ENCODE peak calls at places on chromosomes 12 and 14, in seven cellular contexts. One of them, this sample, is unnamed.

GRCh38 chr14:23876160-23876750 is 77.3 kb upstream of the DHRS4 start:
- DNase-seq in heart right ventricle: no peak
- DNase-seq in AG09309: no peak
- DNase-seq in Calu3: no peak
- DNase-seq in cardiac muscle cell: no peak
- DNase-seq in WERI-Rb-1: no peak
- DNase-seq in lung: no peak
- DNase-seq in this sample: no peak

GRCh38 chr12:47491516-47491915 is 214.3 kb downstream of the RPAP3 start:
- DNase-seq in heart right ventricle: no peak
- DNase-seq in AG09309: no peak
- DNase-seq in Calu3: no peak
- DNase-seq in cardiac muscle cell: no peak
- DNase-seq in WERI-Rb-1: no peak
- DNase-seq in lung: no peak
- DNase-seq in this sample: no peak

GRCh38 chr12:109833307-109834189 is at the start of gene TRPV4:
- DNase-seq in heart right ventricle: peak
- DNase-seq in AG09309: no peak
- DNase-seq in Calu3: peak
- DNase-seq in cardiac muscle cell: peak
- DNase-seq in WERI-Rb-1: no peak
- DNase-seq in lung: no peak
- DNase-seq in this sample: peak

GRCh38 chr12:108054496-108054895 is 74.6 kb upstream of the WSCD2 start:
- DNase-seq in heart right ventricle: no peak
- DNase-seq in AG09309: no peak
- DNase-seq in Calu3: no peak
- DNase-seq in cardiac muscle cell: no peak
- DNase-seq in WERI-Rb-1: no peak
- DNase-seq in lung: no peak
- DNase-seq in this sample: no peak

GRCh38 chr12:1914116-1914911 is 4.1 kb downstream of the CACNA2D4 start:
- DNase-seq in heart right ventricle: no peak
- DNase-seq in AG09309: no peak
- DNase-seq in Calu3: no peak
- DNase-seq in cardiac muscle cell: no peak
- DNase-seq in WERI-Rb-1: no peak
- DNase-seq in lung: no peak
- DNase-seq in this sample: no peak

GRCh38 chr14:52402812-52403526 is 88.9 kb downstream of the PTGER2 start:
- DNase-seq in heart right ventricle: no peak
- DNase-seq in AG09309: no peak
- DNase-seq in Calu3: no peak
- DNase-seq in cardiac muscle cell: no peak
- DNase-seq in WERI-Rb-1: no peak
- DNase-seq in lung: no peak
- DNase-seq in this sample: peak

GRCh38 chr12:20189767-20190166 is 178.6 kb upstream of the PDE3A start:
- DNase-seq in heart right ventricle: no peak
- DNase-seq in AG09309: no peak
- DNase-seq in Calu3: no peak
- DNase-seq in cardiac muscle cell: peak
- DNase-seq in WERI-Rb-1: peak
- DNase-seq in lung: no peak
- DNase-seq in this sample: no peak

GRCh38 chr14:21965042-21965441 is 291.4 kb upstream of the OR4E1 start:
- DNase-seq in heart right ventricle: no peak
- DNase-seq in AG09309: no peak
- DNase-seq in Calu3: no peak
- DNase-seq in cardiac muscle cell: no peak
- DNase-seq in WERI-Rb-1: no peak
- DNase-seq in lung: no peak
- DNase-seq in this sample: no peak

GRCh38 chr12:53725824-53726223 is 1.4 kb downstream of the CALCOCO1 start:
- DNase-seq in heart right ventricle: no peak
- DNase-seq in AG09309: no peak
- DNase-seq in Calu3: no peak
- DNase-seq in cardiac muscle cell: no peak
- DNase-seq in WERI-Rb-1: no peak
- DNase-seq in lung: no peak
- DNase-seq in this sample: no peak

GRCh38 chr14:39467889-39468524 is 35.8 kb upstream of the FBXO33 start:
- DNase-seq in heart right ventricle: no peak
- DNase-seq in AG09309: peak
- DNase-seq in Calu3: peak
- DNase-seq in cardiac muscle cell: peak
- DNase-seq in WERI-Rb-1: peak
- DNase-seq in lung: no peak
- DNase-seq in this sample: peak

GRCh38 chr12:63919758-63920157 is 75.3 kb downstream of the SRGAP1 start:
- DNase-seq in heart right ventricle: no peak
- DNase-seq in AG09309: no peak
- DNase-seq in Calu3: no peak
- DNase-seq in cardiac muscle cell: no peak
- DNase-seq in WERI-Rb-1: no peak
- DNase-seq in lung: no peak
- DNase-seq in this sample: peak

GRCh38 chr12:9135903-9136310 is 20.2 kb upstream of the A2M start:
- DNase-seq in heart right ventricle: no peak
- DNase-seq in AG09309: no peak
- DNase-seq in Calu3: no peak
- DNase-seq in cardiac muscle cell: no peak
- DNase-seq in WERI-Rb-1: no peak
- DNase-seq in lung: no peak
- DNase-seq in this sample: no peak

GRCh38 chr12:87866602-87867292 is 162.5 kb downstream of the C12orf50 start:
- DNase-seq in heart right ventricle: no peak
- DNase-seq in AG09309: no peak
- DNase-seq in Calu3: peak
- DNase-seq in cardiac muscle cell: no peak
- DNase-seq in WERI-Rb-1: no peak
- DNase-seq in lung: no peak
- DNase-seq in this sample: peak

GRCh38 chr14:79855789-79856188 is 355.5 kb downstream of the DIO2 start:
- DNase-seq in heart right ventricle: no peak
- DNase-seq in AG09309: no peak
- DNase-seq in Calu3: no peak
- DNase-seq in cardiac muscle cell: no peak
- DNase-seq in WERI-Rb-1: no peak
- DNase-seq in lung: no peak
- DNase-seq in this sample: peak

GRCh38 chr12:64890873-64891468 is 66.5 kb downstream of the TBC1D30 start:
- DNase-seq in heart right ventricle: no peak
- DNase-seq in AG09309: peak
- DNase-seq in Calu3: peak
- DNase-seq in cardiac muscle cell: peak
- DNase-seq in WERI-Rb-1: no peak
- DNase-seq in lung: no peak
- DNase-seq in this sample: peak

GRCh38 chr12:31582155-31582554 is 8.8 kb downstream of the DENND5B start:
- DNase-seq in heart right ventricle: no peak
- DNase-seq in AG09309: no peak
- DNase-seq in Calu3: no peak
- DNase-seq in cardiac muscle cell: no peak
- DNase-seq in WERI-Rb-1: no peak
- DNase-seq in lung: no peak
- DNase-seq in this sample: peak

GRCh38 chr12:131333621-131334440 is 377.1 kb upstream of the SFSWAP start:
- DNase-seq in heart right ventricle: no peak
- DNase-seq in AG09309: no peak
- DNase-seq in Calu3: no peak
- DNase-seq in cardiac muscle cell: no peak
- DNase-seq in WERI-Rb-1: no peak
- DNase-seq in lung: no peak
- DNase-seq in this sample: no peak

GRCh38 chr12:116539361-116539771 is 19.8 kb upstream of the MAP1LC3B2 start:
- DNase-seq in heart right ventricle: no peak
- DNase-seq in AG09309: no peak
- DNase-seq in Calu3: no peak
- DNase-seq in cardiac muscle cell: no peak
- DNase-seq in WERI-Rb-1: no peak
- DNase-seq in lung: no peak
- DNase-seq in this sample: no peak

GRCh38 chr12:108568653-108569154 is 6.3 kb downstream of the ISCU start:
- DNase-seq in heart right ventricle: no peak
- DNase-seq in AG09309: no peak
- DNase-seq in Calu3: no peak
- DNase-seq in cardiac muscle cell: no peak
- DNase-seq in WERI-Rb-1: no peak
- DNase-seq in lung: no peak
- DNase-seq in this sample: peak

GRCh38 chr12:19398376-19399363 is 40.6 kb upstream of the AEBP2 start:
- DNase-seq in heart right ventricle: no peak
- DNase-seq in AG09309: no peak
- DNase-seq in Calu3: no peak
- DNase-seq in cardiac muscle cell: no peak
- DNase-seq in WERI-Rb-1: no peak
- DNase-seq in lung: no peak
- DNase-seq in this sample: no peak

GRCh38 chr12:107843351-107844311 is 69.1 kb downstream of the ASCL4 start:
- DNase-seq in heart right ventricle: no peak
- DNase-seq in AG09309: no peak
- DNase-seq in Calu3: no peak
- DNase-seq in cardiac muscle cell: peak
- DNase-seq in WERI-Rb-1: peak
- DNase-seq in lung: no peak
- DNase-seq in this sample: peak

GRCh38 chr14:94494085-94494484 is 15.2 kb downstream of the SERPINA12 start:
- DNase-seq in heart right ventricle: no peak
- DNase-seq in AG09309: no peak
- DNase-seq in Calu3: no peak
- DNase-seq in cardiac muscle cell: no peak
- DNase-seq in WERI-Rb-1: no peak
- DNase-seq in lung: no peak
- DNase-seq in this sample: no peak

GRCh38 chr12:119354187-119354586 is 19.7 kb downstream of the CCDC60 start:
- DNase-seq in heart right ventricle: no peak
- DNase-seq in AG09309: no peak
- DNase-seq in Calu3: no peak
- DNase-seq in cardiac muscle cell: no peak
- DNase-seq in WERI-Rb-1: no peak
- DNase-seq in lung: no peak
- DNase-seq in this sample: no peak

GRCh38 chr12:95943231-95943842 is at the start of gene AMDHD1:
- DNase-seq in heart right ventricle: peak
- DNase-seq in AG09309: no peak
- DNase-seq in Calu3: peak
- DNase-seq in cardiac muscle cell: peak
- DNase-seq in WERI-Rb-1: peak
- DNase-seq in lung: peak
- DNase-seq in this sample: peak
- TF ChIP-seq CTCF in heart right ventricle: no peak
- TF ChIP-seq CTCF in AG09309: peak
- TF ChIP-seq CTCF in Calu3: no peak
- TF ChIP-seq CTCF in cardiac muscle cell: peak
- TF ChIP-seq CTCF in WERI-Rb-1: peak
- TF ChIP-seq CTCF in lung: no peak
- TF ChIP-seq CTCF in this sample: peak

GRCh38 chr12:3668479-3669165 is 84.3 kb downstream of the CRACR2A start:
- DNase-seq in heart right ventricle: no peak
- DNase-seq in AG09309: no peak
- DNase-seq in Calu3: no peak
- DNase-seq in cardiac muscle cell: no peak
- DNase-seq in WERI-Rb-1: no peak
- DNase-seq in lung: no peak
- DNase-seq in this sample: no peak

GRCh38 chr12:3669594-3669993 is 83.3 kb downstream of the CRACR2A start:
- DNase-seq in heart right ventricle: no peak
- DNase-seq in AG09309: no peak
- DNase-seq in Calu3: no peak
- DNase-seq in cardiac muscle cell: no peak
- DNase-seq in WERI-Rb-1: no peak
- DNase-seq in lung: no peak
- DNase-seq in this sample: no peak

GRCh38 chr12:3671330-3672112 is 81.4 kb downstream of the CRACR2A start:
- DNase-seq in heart right ventricle: no peak
- DNase-seq in AG09309: no peak
- DNase-seq in Calu3: no peak
- DNase-seq in cardiac muscle cell: no peak
- DNase-seq in WERI-Rb-1: no peak
- DNase-seq in lung: no peak
- DNase-seq in this sample: no peak

GRCh38 chr12:3670083-3670620 is 82.8 kb downstream of the CRACR2A start:
- DNase-seq in heart right ventricle: no peak
- DNase-seq in AG09309: no peak
- DNase-seq in Calu3: no peak
- DNase-seq in cardiac muscle cell: no peak
- DNase-seq in WERI-Rb-1: no peak
- DNase-seq in lung: no peak
- DNase-seq in this sample: no peak

DNA sequence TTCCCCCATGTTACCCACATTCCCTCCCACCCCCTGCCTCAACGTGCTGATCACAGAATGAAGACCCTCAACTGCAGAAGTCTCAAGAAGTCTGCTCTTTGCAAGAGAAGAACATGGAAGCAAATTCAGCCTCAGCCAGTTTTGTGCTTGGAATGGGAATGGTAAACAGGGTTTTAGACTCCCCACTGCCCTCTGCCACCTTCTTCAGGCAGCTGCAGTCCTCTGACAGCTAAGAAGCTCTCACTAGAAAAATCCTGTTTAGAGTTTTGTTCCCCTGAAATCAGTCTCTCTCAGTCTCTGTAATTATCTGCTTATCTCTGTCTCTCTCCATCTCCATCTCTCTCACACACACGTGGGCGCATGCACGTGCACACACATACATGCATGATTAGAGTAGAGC is 85.4 kb downstream of the CRACR2A start:
- DNase-seq in heart right ventricle: no peak
- DNase-seq in AG09309: no peak
- DNase-seq in Calu3: no peak
- DNase-seq in cardiac muscle cell: no peak
- DNase-seq in WERI-Rb-1: peak
- DNase-seq in lung: no peak
- DNase-seq in this sample: peak
- TF ChIP-seq CTCF in heart right ventricle: no peak
- TF ChIP-seq CTCF in AG09309: no peak
- TF ChIP-seq CTCF in Calu3: no peak
- TF ChIP-seq CTCF in cardiac muscle cell: no peak
- TF ChIP-seq CTCF in WERI-Rb-1: peak
- TF ChIP-seq CTCF in lung: no peak
- TF ChIP-seq CTCF in this sample: peak

DNA sequence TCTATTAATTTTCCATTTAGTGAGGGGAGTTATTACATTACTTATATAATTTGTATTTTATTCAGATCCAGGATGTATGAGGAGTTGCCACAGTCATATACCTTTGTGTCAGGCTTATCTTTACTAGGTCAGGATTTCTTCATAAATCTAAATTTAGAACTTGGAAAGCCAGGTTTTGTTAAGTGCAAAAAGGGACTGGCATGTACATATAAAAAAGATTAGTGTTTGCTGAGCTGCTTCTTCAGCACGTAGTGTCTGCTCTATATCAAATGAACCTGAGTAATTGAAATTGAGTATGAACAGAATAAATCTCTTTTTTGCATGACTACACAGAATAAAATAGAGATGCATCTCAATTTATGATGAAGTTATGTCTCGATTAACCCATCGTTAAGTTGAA is 157.4 kb downstream of the NUBPL start:
- DNase-seq in heart right ventricle: no peak
- DNase-seq in AG09309: no peak
- DNase-seq in Calu3: no peak
- DNase-seq in cardiac muscle cell: no peak
- DNase-seq in WERI-Rb-1: no peak
- DNase-seq in lung: no peak
- DNase-seq in this sample: no peak
- TF ChIP-seq CTCF in heart right ventricle: no peak
- TF ChIP-seq CTCF in AG09309: no peak
- TF ChIP-seq CTCF in Calu3: no peak
- TF ChIP-seq CTCF in cardiac muscle cell: no peak
- TF ChIP-seq CTCF in WERI-Rb-1: no peak
- TF ChIP-seq CTCF in lung: no peak
- TF ChIP-seq CTCF in this sample: no peak

GRCh38 chr12:27689558-27690180 is 6.6 kb upstream of the REP15 start:
- DNase-seq in heart right ventricle: no peak
- DNase-seq in AG09309: no peak
- DNase-seq in Calu3: no peak
- DNase-seq in cardiac muscle cell: no peak
- DNase-seq in WERI-Rb-1: no peak
- DNase-seq in lung: no peak
- DNase-seq in this sample: no peak
- TF ChIP-seq CTCF in heart right ventricle: no peak
- TF ChIP-seq CTCF in AG09309: no peak
- TF ChIP-seq CTCF in Calu3: no peak
- TF ChIP-seq CTCF in cardiac muscle cell: no peak
- TF ChIP-seq CTCF in WERI-Rb-1: no peak
- TF ChIP-seq CTCF in lung: no peak
- TF ChIP-seq CTCF in this sample: no peak

This sample was measured in choroid plexus epithelial cell.